ENCODE peak calls at places on chromosome X, in eight cellular contexts. R is aorta, W is hepatocyte, F is body of pancreas, S is sigmoid colon, O is HCT116, N is fibroblast of mammary gland, K is cardiac fibroblast. P is an unnamed sample.

GRCh38 chrX:77597090-77597489 is 149.9 kb downstream of the FGF16 start:
- DNase-seq in R (no peak), W (no peak), F (no peak), S (no peak), O (no peak), N (peak; percentile 57), K (peak; percentile 64), P (no peak)

GRCh38 chrX:18348047-18348446 is 6.4 kb downstream of the SCML2 start:
- DNase-seq in R (no peak), W (no peak), F (no peak), S (no peak), O (no peak), N (peak; percentile 2), K (no peak), P (no peak)

GRCh38 chrX:40176256-40176978 is 78.7 kb upstream of the BCOR start:
- DNase-seq in R (peak; percentile 79), W (peak; percentile 84), F (peak; percentile 75), S (peak; percentile 86), O (no peak), N (no peak), K (peak; percentile 24), P (no peak)

GRCh38 chrX:118498755-118499154 is 3.1 kb downstream of the DOCK11 start:
- DNase-seq in R (no peak), W (no peak), F (no peak), S (no peak), O (no peak), N (no peak), K (no peak), P (no peak)

GRCh38 chrX:20066968-20067708 is 49.6 kb downstream of the MAP7D2 start:
- DNase-seq in R (no peak), W (peak; percentile 55), F (peak; percentile 34), S (no peak), O (peak; percentile 38), N (peak; percentile 66), K (peak; percentile 71), P (peak; percentile 55)

GRCh38 chrX:31543565-31544125 is 471.8 kb upstream of the FTHL17 start:
- DNase-seq in R (no peak), W (no peak), F (no peak), S (no peak), O (no peak), N (no peak), K (no peak), P (no peak)

GRCh38 chrX:106035064-106035463 is 3.5 kb downstream of the SERPINA7 start:
- DNase-seq in R (no peak), W (no peak), F (no peak), S (no peak), O (peak; percentile 8), N (no peak), K (no peak), P (no peak)

GRCh38 chrX:107154787-107155620 is 36.4 kb upstream of the RBM41 start:
- DNase-seq in R (no peak), W (peak; percentile 19), F (no peak), S (no peak), O (no peak), N (peak; percentile 59), K (peak; percentile 5), P (peak; percentile 84)

GRCh38 chrX:45142185-45142584 is 58.5 kb downstream of the DIPK2B start:
- DNase-seq in R (no peak), W (no peak), F (no peak), S (no peak), O (no peak), N (no peak), K (no peak), P (no peak)

GRCh38 chrX:10832103-10832502 is 211.7 kb upstream of the MID1 start:
- DNase-seq in R (no peak), W (no peak), F (no peak), S (no peak), O (no peak), N (no peak), K (no peak), P (no peak)

GRCh38 chrX:121831601-121832000 is 784.2 kb downstream of the GLUD2 start:
- DNase-seq in R (no peak), W (no peak), F (no peak), S (no peak), O (no peak), N (peak; percentile 8), K (peak; percentile 10), P (no peak)

GRCh38 chrX:9555354-9555753 is 90.5 kb downstream of the TBL1X start:
- DNase-seq in R (no peak), W (no peak), F (no peak), S (no peak), O (no peak), N (peak; percentile 21), K (peak; percentile 28), P (no peak)

GRCh38 chrX:16528620-16529019 is 121.3 kb upstream of the S100G start:
- DNase-seq in R (no peak), W (no peak), F (no peak), S (no peak), O (no peak), N (no peak), K (no peak), P (no peak)

GRCh38 chrX:101409043-101409442 is 1.0 kb downstream of the HNRNPH2 start:
- DNase-seq in R (no peak), W (peak; percentile 17), F (no peak), S (no peak), O (no peak), N (no peak), K (no peak), P (no peak)

GRCh38 chrX:24858004-24858746 is 157.6 kb downstream of the ARX start:
- DNase-seq in R (no peak), W (no peak), F (no peak), S (no peak), O (no peak), N (peak; percentile 55), K (peak; percentile 36), P (no peak)

GRCh38 chrX:150693782-150694574 is 782 bp downstream of the MTMR1 start:
- DNase-seq in R (peak; percentile 71), W (peak; percentile 65), F (peak; percentile 75), S (peak; percentile 69), O (peak; percentile 8), N (peak; percentile 54), K (peak; percentile 71), P (peak; percentile 99)
- H3K4me3 ChIP-seq in R (peak overlapping the region; percentile 75), W (peak overlapping the region; percentile 50), F (no peak overlapping the region), S (peak overlapping the region; percentile 58), O (peak overlapping the region; percentile 59), N (peak overlapping the region; percentile 55), K (peak overlapping the region; percentile 58), P (peak overlapping the region; percentile 75)

DNA sequence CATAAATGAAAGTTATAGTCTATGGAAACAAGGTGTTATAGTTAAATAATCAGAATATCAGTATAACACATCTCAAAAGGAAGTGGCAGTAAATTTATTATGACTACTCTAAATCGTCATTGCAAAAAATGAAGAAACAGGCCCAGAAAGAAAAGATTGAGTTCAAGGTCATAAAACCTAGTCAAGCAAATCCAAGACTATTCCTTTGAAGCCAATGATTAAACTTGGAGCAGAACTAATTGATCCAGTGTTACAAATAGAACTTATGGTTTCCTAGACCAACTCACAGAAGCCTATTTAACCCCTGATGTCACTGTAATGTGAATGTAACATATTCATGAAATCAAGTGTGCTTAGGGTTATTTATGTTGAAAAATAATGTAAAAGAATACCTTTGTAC is 1.9 kb downstream of the FAM199X start:
- DNase-seq in R (no peak), W (no peak), F (no peak), S (no peak), O (no peak), N (no peak), K (no peak), P (no peak)
- H3K4me3 ChIP-seq in R (no peak overlapping the region), W (no peak overlapping the region), F (no peak overlapping the region), S (no peak overlapping the region), O (no peak overlapping the region), N (peak overlapping the region; percentile 73), K (peak overlapping the region; percentile 86), P (peak overlapping the region; percentile 69)

GRCh38 chrX:34655496-34656258 is 1.4 kb downstream of the TMEM47 start:
- DNase-seq in R (no peak), W (no peak), F (no peak), S (no peak), O (no peak), N (no peak), K (peak; percentile 35), P (no peak)

GRCh38 chrX:34653811-34654210 is 3.3 kb downstream of the TMEM47 start:
- DNase-seq in R (no peak), W (no peak), F (no peak), S (no peak), O (no peak), N (no peak), K (peak; percentile 50), P (no peak)

GRCh38 chrX:34656842-34657780 is at the start of gene TMEM47:
- DNase-seq in R (peak; percentile 80), W (peak; percentile 93), F (peak; percentile 82), S (peak; percentile 86), O (no peak), N (peak; percentile 58), K (peak; percentile 70), P (no peak)

GRCh38 chrX:34656467-34656841 is 631 bp downstream of the TMEM47 start:
- DNase-seq in R (peak; percentile 51), W (peak; percentile 19), F (no peak), S (peak; percentile 60), O (no peak), N (no peak), K (no peak), P (no peak)

DNA sequence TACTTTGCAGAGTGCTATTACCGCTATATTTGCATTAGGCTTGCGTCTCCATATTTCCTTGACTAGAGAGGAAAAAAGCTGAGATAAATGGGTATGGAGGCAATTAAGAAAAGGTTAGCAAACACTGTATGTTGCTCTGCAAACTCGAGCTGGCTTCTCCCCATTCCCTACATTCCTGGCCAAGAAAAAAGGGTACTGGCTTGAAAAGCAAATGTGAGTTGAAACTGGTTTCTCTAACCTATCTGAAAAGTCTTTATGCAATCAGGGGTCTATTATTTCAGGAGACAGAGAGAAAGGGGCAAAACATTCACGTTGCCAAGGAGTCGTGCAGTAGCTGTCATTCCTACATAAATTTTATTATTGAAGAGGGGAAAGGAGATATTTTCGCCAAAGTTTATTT is 2.1 kb downstream of the TMEM47 start:
- DNase-seq in R (no peak), W (no peak), F (no peak), S (no peak), O (no peak), N (no peak), K (peak; percentile 22), P (no peak)
- H3K4me3 ChIP-seq in R (peak overlapping the region; percentile 89), W (peak overlapping the region; percentile 74), F (no peak overlapping the region), S (peak overlapping the region; percentile 68), O (no peak overlapping the region), N (peak overlapping the region; percentile 67), K (peak overlapping the region; percentile 70), P (no peak overlapping the region)

DNA sequence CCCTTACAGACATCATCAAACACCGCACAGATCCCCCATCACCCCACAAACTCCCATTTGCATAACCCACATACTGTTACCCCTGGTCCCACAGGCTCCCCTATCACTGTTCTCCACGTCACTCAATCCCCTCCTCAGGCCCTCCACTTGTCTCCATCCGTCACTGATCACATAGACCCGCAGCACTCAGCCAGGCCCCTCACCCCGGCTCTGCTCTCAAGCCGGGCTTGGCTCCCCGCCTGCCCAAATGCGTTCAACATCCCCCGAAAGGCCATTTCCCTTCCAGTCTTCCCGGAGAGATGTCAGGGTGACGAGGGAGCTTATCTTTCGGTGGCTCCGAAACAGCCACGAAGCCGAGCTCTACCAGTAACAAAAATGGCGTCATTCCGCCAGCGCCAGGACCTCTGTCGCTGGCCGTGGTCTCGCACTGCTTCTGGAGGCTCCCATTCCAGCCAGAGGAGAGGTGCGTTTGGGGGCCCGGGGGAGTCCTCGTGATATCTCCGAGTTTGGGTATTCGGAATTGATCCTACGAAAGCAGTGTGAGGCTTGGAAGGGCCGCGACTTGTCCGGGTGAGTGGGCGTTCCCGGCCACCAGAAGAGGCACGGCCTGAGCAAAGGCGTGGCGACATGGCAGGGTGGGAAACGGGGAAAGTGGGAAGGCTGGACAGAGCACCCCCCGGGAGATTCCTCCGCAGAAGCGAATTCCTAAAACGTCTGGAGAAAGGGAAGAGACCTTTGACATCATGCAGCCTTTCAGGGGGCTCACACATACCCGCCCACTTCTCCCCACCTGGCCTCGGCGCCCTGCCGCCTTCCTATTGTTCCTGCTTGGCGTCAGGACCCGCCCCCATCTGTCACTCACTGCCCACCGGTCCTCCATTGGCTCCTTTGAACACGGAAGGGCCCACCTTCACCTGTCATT is at the start of gene ZNF630:
- DNase-seq in R (peak; percentile 78), W (peak; percentile 82), F (peak; percentile 87), S (peak; percentile 88), O (no peak), N (peak; percentile 26), K (peak; percentile 42), P (no peak)
- H3K4me3 ChIP-seq in R (peak within 1 kb of the TSS; percentile 3), W (peak within 1 kb of the TSS; percentile 75), F (peak within 1 kb of the TSS; percentile 62), S (peak within 1 kb of the TSS; percentile 64), O (no peak within 1 kb of the TSS), N (peak within 1 kb of the TSS; percentile 65), K (peak within 1 kb of the TSS; percentile 58), P (peak within 1 kb of the TSS; percentile 53)